ENCODE peak calls at places on chromosome 19, in five cellular contexts. One of them, this sample, is unnamed.

GRCh38 chr19:50311723-50312635 is 17.2 kb downstream of the KCNC3 start:
- DNase-seq in ascending aorta: no peak
- DNase-seq in AG09319: no peak
- DNase-seq in right atrium auricular region: no peak
- DNase-seq in Panc1: no peak
- DNase-seq in this sample: peak; percentile 52

GRCh38 chr19:53977429-53977990 is 13.9 kb upstream of the CACNG6 start:
- DNase-seq in ascending aorta: peak; percentile 32
- DNase-seq in AG09319: peak; percentile 37
- DNase-seq in right atrium auricular region: peak; percentile 80
- DNase-seq in Panc1: peak; percentile 81
- DNase-seq in this sample: peak; percentile 64

GRCh38 chr19:6126335-6126974 is 9.0 kb upstream of the ACSBG2 start:
- DNase-seq in ascending aorta: no peak
- DNase-seq in AG09319: no peak
- DNase-seq in right atrium auricular region: no peak
- DNase-seq in Panc1: peak; percentile 46
- DNase-seq in this sample: no peak

GRCh38 chr19:708154-709141 is at the start of gene PALM:
- DNase-seq in ascending aorta: no peak
- DNase-seq in AG09319: no peak
- DNase-seq in right atrium auricular region: no peak
- DNase-seq in Panc1: no peak
- DNase-seq in this sample: peak; percentile 47

GRCh38 chr19:7927605-7928333 is 1.8 kb upstream of the CTXN1 start:
- DNase-seq in ascending aorta: no peak
- DNase-seq in AG09319: no peak
- DNase-seq in right atrium auricular region: no peak
- DNase-seq in Panc1: no peak
- DNase-seq in this sample: no peak

GRCh38 chr19:13020002-13020414 is 24.7 kb downstream of the NFIX start:
- DNase-seq in ascending aorta: no peak
- DNase-seq in AG09319: no peak
- DNase-seq in right atrium auricular region: no peak
- DNase-seq in Panc1: no peak
- DNase-seq in this sample: no peak

GRCh38 chr19:49395581-49396407 is 7.7 kb downstream of the KASH5 start:
- DNase-seq in ascending aorta: no peak
- DNase-seq in AG09319: no peak
- DNase-seq in right atrium auricular region: no peak
- DNase-seq in Panc1: no peak
- DNase-seq in this sample: no peak

GRCh38 chr19:49978324-49978723 is 17.4 kb upstream of the SIGLEC11 start:
- DNase-seq in ascending aorta: no peak
- DNase-seq in AG09319: no peak
- DNase-seq in right atrium auricular region: no peak
- DNase-seq in Panc1: no peak
- DNase-seq in this sample: no peak

GRCh38 chr19:51127755-51128154 is 3.0 kb downstream of the SIGLEC9 start:
- DNase-seq in ascending aorta: no peak
- DNase-seq in AG09319: no peak
- DNase-seq in right atrium auricular region: peak; percentile 76
- DNase-seq in Panc1: no peak
- DNase-seq in this sample: no peak

GRCh38 chr19:4108767-4109625 is 14.9 kb downstream of the MAP2K2 start:
- DNase-seq in ascending aorta: no peak
- DNase-seq in AG09319: no peak
- DNase-seq in right atrium auricular region: no peak
- DNase-seq in Panc1: no peak
- DNase-seq in this sample: no peak

GRCh38 chr19:4773047-4773640 is 18.4 kb upstream of the FEM1A start:
- DNase-seq in ascending aorta: no peak
- DNase-seq in AG09319: no peak
- DNase-seq in right atrium auricular region: no peak
- DNase-seq in Panc1: no peak
- DNase-seq in this sample: no peak

GRCh38 chr19:38114651-38115050 is 109.4 kb downstream of the DPF1 start:
- DNase-seq in ascending aorta: no peak
- DNase-seq in AG09319: no peak
- DNase-seq in right atrium auricular region: no peak
- DNase-seq in Panc1: no peak
- DNase-seq in this sample: no peak

GRCh38 chr19:33430674-33431277 is 57.3 kb downstream of the CEBPG start:
- DNase-seq in ascending aorta: no peak
- DNase-seq in AG09319: peak; percentile 28
- DNase-seq in right atrium auricular region: no peak
- DNase-seq in Panc1: peak; percentile 64
- DNase-seq in this sample: peak; percentile 82

GRCh38 chr19:10551698-10552301 is 8.1 kb downstream of the ATG4D start:
- DNase-seq in ascending aorta: no peak
- DNase-seq in AG09319: no peak
- DNase-seq in right atrium auricular region: no peak
- DNase-seq in Panc1: no peak
- DNase-seq in this sample: no peak

GRCh38 chr19:33458171-33458633 is 63.4 kb downstream of the PEPD start:
- DNase-seq in ascending aorta: no peak
- DNase-seq in AG09319: no peak
- DNase-seq in right atrium auricular region: no peak
- DNase-seq in Panc1: no peak
- DNase-seq in this sample: no peak

GRCh38 chr19:44050740-44051653 is 839 bp upstream of the ZNF223 start:
- DNase-seq in ascending aorta: no peak
- DNase-seq in AG09319: no peak
- DNase-seq in right atrium auricular region: no peak
- DNase-seq in Panc1: no peak
- DNase-seq in this sample: no peak

GRCh38 chr19:677201-677600 is 1.0 kb downstream of the FSTL3 start:
- DNase-seq in ascending aorta: peak; percentile 82
- DNase-seq in AG09319: peak; percentile 44
- DNase-seq in right atrium auricular region: peak; percentile 92
- DNase-seq in Panc1: no peak
- DNase-seq in this sample: no peak

GRCh38 chr19:14310055-14310454 is 71.2 kb upstream of the ADGRE5 start:
- DNase-seq in ascending aorta: no peak
- DNase-seq in AG09319: no peak
- DNase-seq in right atrium auricular region: no peak
- DNase-seq in Panc1: no peak
- DNase-seq in this sample: no peak

GRCh38 chr19:38107129-38107528 is 116.9 kb downstream of the DPF1 start:
- DNase-seq in ascending aorta: no peak
- DNase-seq in AG09319: no peak
- DNase-seq in right atrium auricular region: no peak
- DNase-seq in Panc1: no peak
- DNase-seq in this sample: no peak

GRCh38 chr19:48530044-48530720 is 18.5 kb upstream of the LMTK3 start:
- DNase-seq in ascending aorta: no peak
- DNase-seq in AG09319: no peak
- DNase-seq in right atrium auricular region: no peak
- DNase-seq in Panc1: no peak
- DNase-seq in this sample: no peak

GRCh38 chr19:49666120-49666444 is 349 bp downstream of the BCL2L12 start:
- DNase-seq in ascending aorta: no peak
- DNase-seq in AG09319: no peak
- DNase-seq in right atrium auricular region: no peak
- DNase-seq in Panc1: no peak
- DNase-seq in this sample: no peak

GRCh38 chr19:3057275-3057714 is 5.0 kb downstream of the TLE5 start:
- DNase-seq in ascending aorta: peak; percentile 21
- DNase-seq in AG09319: no peak
- DNase-seq in right atrium auricular region: peak; percentile 90
- DNase-seq in Panc1: no peak
- DNase-seq in this sample: no peak

GRCh38 chr19:48815870-48816501 is 5.2 kb upstream of the BCAT2 start:
- DNase-seq in ascending aorta: no peak
- DNase-seq in AG09319: no peak
- DNase-seq in right atrium auricular region: no peak
- DNase-seq in Panc1: no peak
- DNase-seq in this sample: no peak

GRCh38 chr19:13487985-13488384 is 18.3 kb downstream of the CACNA1A start:
- DNase-seq in ascending aorta: no peak
- DNase-seq in AG09319: no peak
- DNase-seq in right atrium auricular region: no peak
- DNase-seq in Panc1: no peak
- DNase-seq in this sample: no peak

GRCh38 chr19:10418281-10419199 is 1.8 kb upstream of the PDE4A start:
- DNase-seq in ascending aorta: no peak
- DNase-seq in AG09319: no peak
- DNase-seq in right atrium auricular region: no peak
- DNase-seq in Panc1: no peak
- DNase-seq in this sample: no peak

GRCh38 chr19:22622901-22623840 is 11.0 kb upstream of the ZNF492 start:
- DNase-seq in ascending aorta: no peak
- DNase-seq in AG09319: no peak
- DNase-seq in right atrium auricular region: peak; percentile 59
- DNase-seq in Panc1: no peak
- DNase-seq in this sample: no peak

GRCh38 chr19:58346961-58347929 is 6.0 kb downstream of the A1BG start:
- DNase-seq in ascending aorta: no peak
- DNase-seq in AG09319: peak; percentile 44
- DNase-seq in right atrium auricular region: peak; percentile 63
- DNase-seq in Panc1: no peak
- DNase-seq in this sample: peak; percentile 63

GRCh38 chr19:37926255-37926654 is 19.2 kb downstream of the SIPA1L3 start:
- DNase-seq in ascending aorta: no peak
- DNase-seq in AG09319: no peak
- DNase-seq in right atrium auricular region: no peak
- DNase-seq in Panc1: no peak
- DNase-seq in this sample: no peak

GRCh38 chr19:37551123-37551993 is 43.2 kb downstream of the ZNF571 start:
- DNase-seq in ascending aorta: no peak
- DNase-seq in AG09319: peak; percentile 15
- DNase-seq in right atrium auricular region: no peak
- DNase-seq in Panc1: no peak
- DNase-seq in this sample: no peak

GRCh38 chr19:41456342-41456918 is 13.5 kb downstream of the ERICH4 start:
- DNase-seq in ascending aorta: no peak
- DNase-seq in AG09319: no peak
- DNase-seq in right atrium auricular region: no peak
- DNase-seq in Panc1: no peak
- DNase-seq in this sample: no peak

GRCh38 chr19:41449865-41450178 is 6.9 kb downstream of the ERICH4 start:
- DNase-seq in ascending aorta: no peak
- DNase-seq in AG09319: no peak
- DNase-seq in right atrium auricular region: no peak
- DNase-seq in Panc1: no peak
- DNase-seq in this sample: no peak

GRCh38 chr19:41449079-41449864 is 6.3 kb downstream of the ERICH4 start:
- DNase-seq in ascending aorta: no peak
- DNase-seq in AG09319: peak; percentile 32
- DNase-seq in right atrium auricular region: peak; percentile 84
- DNase-seq in Panc1: peak; percentile 45
- DNase-seq in this sample: peak; percentile 90

GRCh38 chr19:41457241-41457640 is 14.3 kb downstream of the ERICH4 start:
- DNase-seq in ascending aorta: no peak
- DNase-seq in AG09319: no peak
- DNase-seq in right atrium auricular region: no peak
- DNase-seq in Panc1: no peak
- DNase-seq in this sample: no peak

GRCh38 chr19:41452584-41453275 is 9.8 kb downstream of the ERICH4 start:
- DNase-seq in ascending aorta: no peak
- DNase-seq in AG09319: no peak
- DNase-seq in right atrium auricular region: no peak
- DNase-seq in Panc1: no peak
- DNase-seq in this sample: no peak
- TF ChIP-seq CTCF in ascending aorta: no peak
- TF ChIP-seq CTCF in AG09319: no peak
- TF ChIP-seq CTCF in right atrium auricular region: no peak
- TF ChIP-seq CTCF in Panc1: peak; percentile 8
- TF ChIP-seq CTCF in this sample: no peak

DNA sequence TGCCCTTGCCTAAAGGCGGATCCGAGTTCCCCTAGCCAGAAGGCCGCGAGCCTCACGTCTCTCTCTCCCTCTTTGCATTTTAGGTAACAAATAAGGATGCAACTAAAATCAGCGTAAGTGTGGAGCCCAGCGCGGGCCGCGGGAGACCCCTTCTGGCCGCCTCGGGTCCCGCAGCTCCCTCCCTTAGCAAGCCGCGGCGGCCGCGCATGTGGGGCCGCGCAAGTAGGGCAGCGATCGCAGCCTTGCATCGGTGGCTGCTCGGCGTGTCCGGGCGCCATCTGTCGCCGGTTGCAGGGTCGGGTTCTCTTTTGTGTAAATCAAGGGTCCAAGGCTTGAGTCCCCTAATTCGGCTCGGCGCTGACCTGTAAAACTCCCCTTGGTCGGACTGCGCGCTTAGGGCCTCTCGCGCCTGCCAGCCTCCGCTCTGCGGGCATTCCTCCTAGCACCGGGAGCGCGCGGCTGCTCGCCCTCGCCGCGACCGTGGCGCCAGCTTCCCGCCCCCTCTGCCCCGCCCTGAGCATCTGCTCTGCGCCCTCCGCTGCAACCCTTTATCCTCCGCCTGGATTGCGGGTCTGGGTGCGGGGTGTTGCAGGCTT is 2.7 kb downstream of the VSTM2B start:
- DNase-seq in ascending aorta: no peak
- DNase-seq in AG09319: peak; percentile 20
- DNase-seq in right atrium auricular region: no peak
- DNase-seq in Panc1: no peak
- DNase-seq in this sample: peak; percentile 76
- TF ChIP-seq CTCF in ascending aorta: peak; percentile 62
- TF ChIP-seq CTCF in AG09319: peak; percentile 81
- TF ChIP-seq CTCF in right atrium auricular region: peak; percentile 63
- TF ChIP-seq CTCF in Panc1: peak; percentile 100
- TF ChIP-seq CTCF in this sample: peak; percentile 89

GRCh38 chr19:34633806-34634205 is 43.2 kb downstream of the SCGB2B2 start:
- DNase-seq in ascending aorta: no peak
- DNase-seq in AG09319: no peak
- DNase-seq in right atrium auricular region: no peak
- DNase-seq in Panc1: no peak
- DNase-seq in this sample: no peak
- TF ChIP-seq CTCF in ascending aorta: no peak
- TF ChIP-seq CTCF in AG09319: no peak
- TF ChIP-seq CTCF in right atrium auricular region: no peak
- TF ChIP-seq CTCF in Panc1: no peak
- TF ChIP-seq CTCF in this sample: no peak

GRCh38 chr19:36115453-36116343 is at the start of gene TBCB:
- DNase-seq in ascending aorta: peak; percentile 19
- DNase-seq in AG09319: no peak
- DNase-seq in right atrium auricular region: no peak
- DNase-seq in Panc1: peak; percentile 65
- DNase-seq in this sample: no peak

GRCh38 chr19:36112678-36113077 is 1.7 kb downstream of the OVOL3 start:
- DNase-seq in ascending aorta: no peak
- DNase-seq in AG09319: no peak
- DNase-seq in right atrium auricular region: no peak
- DNase-seq in Panc1: no peak
- DNase-seq in this sample: no peak

GRCh38 chr19:36113425-36113824 is 1.2 kb downstream of the POLR2I start:
- DNase-seq in ascending aorta: no peak
- DNase-seq in AG09319: no peak
- DNase-seq in right atrium auricular region: no peak
- DNase-seq in Panc1: no peak
- DNase-seq in this sample: no peak

GRCh38 chr19:36114763-36115452 is at the start of gene POLR2I:
- DNase-seq in ascending aorta: peak; percentile 100
- DNase-seq in AG09319: peak; percentile 100
- DNase-seq in right atrium auricular region: peak; percentile 100
- DNase-seq in Panc1: peak; percentile 99
- DNase-seq in this sample: peak; percentile 99

GRCh38 chr19:36113895-36114762 is 546 bp downstream of the POLR2I start:
- DNase-seq in ascending aorta: no peak
- DNase-seq in AG09319: no peak
- DNase-seq in right atrium auricular region: no peak
- DNase-seq in Panc1: no peak
- DNase-seq in this sample: no peak
- TF ChIP-seq CTCF in ascending aorta: no peak
- TF ChIP-seq CTCF in AG09319: no peak
- TF ChIP-seq CTCF in right atrium auricular region: no peak
- TF ChIP-seq CTCF in Panc1: no peak
- TF ChIP-seq CTCF in this sample: peak; percentile 38